ENCODE peak calls at places on chromosomes 4 and X, in seven cellular contexts. C is mucosa of descending colon; W is lower leg skin; P is stimulated activated naive CD8-positive, alpha-beta T cell treated with anti-CD3 and anti-CD28 coated beads, Interleukin-15, amount 100 ng/mL, for 72 hours; O is psoas muscle; Y is NCI-H2081; M is uterus. H is an unnamed sample.

GRCh38 chrX:151973851-151974335 is 583 bp downstream of the GABRE start:
- DNase-seq in Y (no peak), O (peak; percentile 17), W (peak; percentile 26), P (no peak), M (peak; percentile 25), C (peak; percentile 53), H (no peak)

GRCh38 chr4:145868637-145869409 is 69.8 kb downstream of the ZNF827 start:
- DNase-seq in M (no peak), Y (no peak), O (no peak), C (no peak), W (no peak), P (no peak), H (no peak)

GRCh38 chrX:7077241-7077909 is 70.1 kb upstream of the STS start:
- DNase-seq in C (no peak), P (no peak), W (no peak), O (no peak), M (no peak), Y (no peak), H (no peak)

GRCh38 chrX:139909716-139910115 is 23.1 kb downstream of the ATP11C start:
- DNase-seq in Y (no peak), C (no peak), W (no peak), P (no peak), M (no peak), O (no peak), H (no peak)

GRCh38 chr4:24933684-24934275 is 20.9 kb upstream of the CCDC149 start:
- DNase-seq in P (no peak), M (no peak), O (no peak), Y (no peak), W (no peak), C (no peak), H (no peak)

GRCh38 chrX:39752820-39753219 is 344.9 kb downstream of the BCOR start:
- DNase-seq in Y (peak; percentile 32), P (no peak), C (no peak), O (no peak), M (no peak), W (no peak), H (peak; percentile 24)

GRCh38 chr4:92634891-92635290 is 331.1 kb downstream of the GRID2 start:
- DNase-seq in W (no peak), Y (no peak), C (no peak), P (no peak), M (no peak), O (no peak), H (no peak)

GRCh38 chr4:133869486-133869885 is 332.1 kb downstream of the PABPC4L start:
- DNase-seq in Y (no peak), M (no peak), O (no peak), W (no peak), C (no peak), P (no peak), H (no peak)

GRCh38 chr4:10598829-10599228 is 85.7 kb downstream of the CLNK start:
- DNase-seq in M (no peak), P (no peak), Y (no peak), C (no peak), O (no peak), W (no peak), H (no peak)

GRCh38 chrX:56798866-56799864 is 70.1 kb downstream of the NBDY start:
- DNase-seq in M (peak; percentile 41), Y (peak; percentile 7), C (no peak), O (no peak), W (no peak), P (no peak), H (peak; percentile 22)

GRCh38 chrX:120308959-120309872 is 2.0 kb downstream of the TMEM255A start:
- DNase-seq in M (peak; percentile 57), Y (no peak), P (peak; percentile 61), W (peak; percentile 15), C (peak; percentile 76), O (peak; percentile 52), H (no peak)

GRCh38 chr4:84917869-84918600 is 48.5 kb downstream of the WDFY3 start:
- DNase-seq in W (no peak), Y (no peak), M (no peak), O (no peak), P (no peak), C (no peak), H (no peak)

GRCh38 chr4:118682928-118683327 is 2.3 kb upstream of the METTL14 start:
- DNase-seq in O (no peak), C (no peak), M (no peak), P (no peak), W (no peak), Y (no peak), H (no peak)

GRCh38 chrX:34638116-34638515 is 19.0 kb downstream of the TMEM47 start:
- DNase-seq in M (no peak), Y (peak; percentile 51), C (no peak), P (no peak), W (no peak), O (no peak), H (peak; percentile 77)

GRCh38 chr4:183905593-183906485 is 732 bp downstream of the STOX2 start:
- DNase-seq in O (peak; percentile 25), Y (no peak), W (no peak), C (no peak), M (peak; percentile 19), P (peak; percentile 12), H (peak; percentile 76)

GRCh38 chr4:38857354-38858096 is 908 bp upstream of the TLR6 start:
- DNase-seq in M (peak; percentile 31), C (no peak), O (peak; percentile 29), W (peak; percentile 66), Y (no peak), P (peak; percentile 30), H (no peak)

GRCh38 chr4:172996571-172997216 is 171.9 kb upstream of the GALNT7 start:
- DNase-seq in P (no peak), M (no peak), O (no peak), C (no peak), W (no peak), Y (no peak), H (no peak)

GRCh38 chr4:41104155-41104554 is 110.2 kb downstream of the APBB2 start:
- DNase-seq in P (no peak), M (no peak), C (no peak), Y (no peak), O (no peak), W (no peak), H (no peak)

GRCh38 chrX:3216581-3216980 is 129.9 kb downstream of the MXRA5 start:
- DNase-seq in P (no peak), W (no peak), O (no peak), Y (no peak), C (no peak), M (no peak), H (no peak)

GRCh38 chr4:184649026-184649970 is at the start of the genes CASP3 and PRIMPOL:
- DNase-seq in Y (peak; percentile 87), C (peak; percentile 98), P (peak; percentile 94), O (peak; percentile 98), W (peak; percentile 94), M (peak; percentile 99), H (peak; percentile 96)

GRCh38 chr4:80215449-80216052 is 18.2 kb downstream of the PRDM8 start:
- DNase-seq in O (no peak), C (no peak), P (no peak), Y (no peak), W (no peak), M (no peak), H (peak; percentile 55)

GRCh38 chrX:83008415-83008814 is 499.7 kb upstream of the POU3F4 start:
- DNase-seq in W (no peak), C (no peak), P (no peak), M (no peak), O (no peak), Y (no peak), H (no peak)

GRCh38 chrX:102892103-102892502 is 45.0 kb upstream of the RAB40AL start:
- DNase-seq in M (no peak), Y (no peak), C (no peak), O (no peak), P (no peak), W (no peak), H (no peak)

GRCh38 chr4:127284236-127284635 is 348.5 kb upstream of the INTU start:
- DNase-seq in P (no peak), Y (no peak), W (no peak), C (no peak), O (no peak), M (no peak), H (no peak)

GRCh38 chrX:68867458-68868166 is 38.8 kb downstream of the EFNB1 start:
- DNase-seq in Y (no peak), C (no peak), M (no peak), W (no peak), P (no peak), O (no peak), H (peak; percentile 11)

GRCh38 chrX:11470231-11470630 is 177.0 kb downstream of the AMELX start:
- DNase-seq in M (no peak), P (no peak), Y (no peak), W (no peak), O (no peak), C (no peak), H (no peak)

GRCh38 chr4:16721618-16722291 is 176.7 kb downstream of the LDB2 start:
- DNase-seq in W (no peak), C (no peak), Y (no peak), P (no peak), O (no peak), M (no peak), H (no peak)

GRCh38 chrX:129737921-129738320 is 858 bp upstream of the XPNPEP2 start:
- DNase-seq in P (no peak), O (no peak), W (no peak), C (no peak), Y (no peak), M (no peak), H (no peak)

H was measured in NCI-H1417.